ENCODE peak calls at places on chromosome 9, in seven cellular contexts. J is left ventricle myocardium inferior; S is HFFc6; Q is epithelial cell of esophagus; W is lower leg skin; H is CD8-positive, alpha-beta T cell; F is neural crest cell. R is an unnamed sample.

GRCh38 chr9:128788445-128788844 is 1.4 kb downstream of the TBC1D13 start:
- DNase-seq in J (no peak), S (no peak), Q (no peak), W (no peak), H (no peak), F (no peak), R (no peak)

GRCh38 chr9:35726876-35727438 is 5.0 kb downstream of the TLN1 start:
- DNase-seq in J (no peak), S (peak), Q (peak), W (no peak), H (peak), F (no peak), R (no peak)

GRCh38 chr9:96618209-96619108 is 1.2 kb downstream of the CDC14B start:
- DNase-seq in J (peak), S (peak), Q (peak), W (peak), H (no peak), F (no peak), R (no peak)

GRCh38 chr9:135976944-135977343 is 15.8 kb upstream of the UBAC1 start:
- DNase-seq in J (no peak), S (no peak), Q (no peak), W (no peak), H (no peak), F (no peak), R (no peak)

GRCh38 chr9:112327718-112328450 is 5.5 kb downstream of the PTBP3 start:
- DNase-seq in J (no peak), S (no peak), Q (peak), W (no peak), H (no peak), F (no peak), R (no peak)

GRCh38 chr9:99635032-99635431 is 186.7 kb upstream of the NR4A3 start:
- DNase-seq in J (no peak), S (no peak), Q (no peak), W (no peak), H (no peak), F (no peak), R (no peak)

GRCh38 chr9:114099523-114100270 is 605 bp upstream of the KIF12 start:
- DNase-seq in J (no peak), S (no peak), Q (no peak), W (no peak), H (no peak), F (no peak), R (no peak)

GRCh38 chr9:4850611-4851010 is 57.9 kb downstream of the RCL1 start:
- DNase-seq in J (no peak), S (no peak), Q (no peak), W (peak), H (no peak), F (no peak), R (no peak)

GRCh38 chr9:88804289-88804596 is 187.0 kb upstream of the S1PR3 start:
- DNase-seq in J (no peak), S (peak), Q (peak), W (no peak), H (no peak), F (no peak), R (peak)

GRCh38 chr9:5269249-5269715 is 35.2 kb downstream of the RLN2 start:
- DNase-seq in J (no peak), S (peak), Q (peak), W (no peak), H (no peak), F (no peak), R (peak)

GRCh38 chr9:12972608-12973589 is 198.1 kb downstream of the LURAP1L start:
- DNase-seq in J (peak), S (no peak), Q (no peak), W (no peak), H (no peak), F (no peak), R (no peak)

GRCh38 chr9:136228107-136228875 is 17.3 kb downstream of the QSOX2 start:
- DNase-seq in J (no peak), S (peak), Q (peak), W (no peak), H (no peak), F (no peak), R (peak)

GRCh38 chr9:71680189-71680983 is 87.9 kb downstream of the CEMIP2 start:
- DNase-seq in J (no peak), S (peak), Q (peak), W (no peak), H (no peak), F (no peak), R (peak)

GRCh38 chr9:131976157-131976740 is 103.4 kb downstream of the MED27 start:
- DNase-seq in J (no peak), S (no peak), Q (no peak), W (no peak), H (no peak), F (no peak), R (no peak)

GRCh38 chr9:136376457-136376856 is 3.0 kb upstream of the CARD9 start:
- DNase-seq in J (no peak), S (no peak), Q (no peak), W (no peak), H (no peak), F (no peak), R (no peak)

GRCh38 chr9:136694163-136694864 is 7.1 kb upstream of the AGPAT2 start:
- DNase-seq in J (peak), S (no peak), Q (peak), W (no peak), H (no peak), F (peak), R (no peak)

GRCh38 chr9:38641985-38642864 is 21.8 kb upstream of the ANKRD18A start:
- DNase-seq in J (no peak), S (peak), Q (peak), W (no peak), H (no peak), F (peak), R (no peak)

GRCh38 chr9:77815260-77815659 is 167.1 kb upstream of the GNA14 start:
- DNase-seq in J (no peak), S (no peak), Q (no peak), W (no peak), H (no peak), F (no peak), R (no peak)

GRCh38 chr9:38254151-38254550 is 138.4 kb upstream of the ALDH1B1 start:
- DNase-seq in J (no peak), S (no peak), Q (no peak), W (no peak), H (no peak), F (no peak), R (no peak)

GRCh38 chr9:77951369-77951768 is 80.2 kb downstream of the GNAQ start:
- DNase-seq in J (no peak), S (no peak), Q (no peak), W (no peak), H (no peak), F (no peak), R (no peak)

GRCh38 chr9:114083693-114084092 is 5.6 kb upstream of the AMBP start:
- DNase-seq in J (no peak), S (no peak), Q (no peak), W (no peak), H (no peak), F (no peak), R (no peak)

GRCh38 chr9:72041775-72042194 is 18.6 kb downstream of the C9orf57 start:
- DNase-seq in J (peak), S (peak), Q (peak), W (peak), H (no peak), F (no peak), R (peak)

GRCh38 chr9:95515272-95516113 is 1.3 kb downstream of the PTCH1 start:
- DNase-seq in J (no peak), S (no peak), Q (no peak), W (no peak), H (peak), F (peak), R (no peak)

GRCh38 chr9:118364266-118365075 is 660.3 kb downstream of the TLR4 start:
- DNase-seq in J (no peak), S (no peak), Q (no peak), W (no peak), H (no peak), F (no peak), R (no peak)

GRCh38 chr9:132002827-132003704 is 76.6 kb downstream of the MED27 start:
- DNase-seq in J (no peak), S (no peak), Q (peak), W (no peak), H (no peak), F (no peak), R (peak)

GRCh38 chr9:116774421-116774820 is 87.3 kb downstream of the TRIM32 start:
- DNase-seq in J (no peak), S (no peak), Q (no peak), W (no peak), H (no peak), F (no peak), R (no peak)

DNA sequence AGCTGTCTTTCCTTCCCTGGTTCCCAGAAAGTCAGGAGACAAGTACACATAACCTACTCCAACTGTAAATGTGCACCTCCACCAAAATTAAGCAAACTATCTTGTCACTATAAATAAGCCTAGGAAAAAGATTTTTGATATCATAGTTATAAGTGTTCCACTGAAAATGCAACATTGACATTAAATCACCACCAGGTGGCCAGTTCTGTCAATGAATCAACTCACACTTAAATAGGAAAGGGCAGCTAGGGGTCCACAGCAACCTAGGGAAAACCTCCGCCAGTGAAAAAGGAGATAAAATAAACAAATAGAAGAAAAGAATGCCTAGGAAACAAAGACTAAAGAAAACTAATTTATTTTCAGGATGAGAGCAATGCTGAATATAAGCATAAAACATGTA is 243.0 kb upstream of the PTPRD start:
- DNase-seq in J (no peak), S (no peak), Q (peak), W (no peak), H (no peak), F (no peak), R (no peak)
- TF ChIP-seq CTCF in J (no peak), S (peak), Q (peak), W (no peak), H (no peak), F (peak), R (peak)

GRCh38 chr9:134168731-134169130 is 4.4 kb upstream of the RNU6ATAC start:
- DNase-seq in J (no peak), S (no peak), Q (no peak), W (no peak), H (no peak), F (no peak), R (no peak)
- TF ChIP-seq CTCF in J (no peak), S (peak), Q (no peak), W (no peak), H (no peak), F (peak), R (peak)

GRCh38 chr9:98132806-98133631 is 14.0 kb upstream of the TRIM14 start:
- DNase-seq in J (no peak), S (no peak), Q (no peak), W (no peak), H (no peak), F (no peak), R (no peak)
- TF ChIP-seq CTCF in J (no peak), S (no peak), Q (no peak), W (no peak), H (no peak), F (no peak), R (no peak)

DNA sequence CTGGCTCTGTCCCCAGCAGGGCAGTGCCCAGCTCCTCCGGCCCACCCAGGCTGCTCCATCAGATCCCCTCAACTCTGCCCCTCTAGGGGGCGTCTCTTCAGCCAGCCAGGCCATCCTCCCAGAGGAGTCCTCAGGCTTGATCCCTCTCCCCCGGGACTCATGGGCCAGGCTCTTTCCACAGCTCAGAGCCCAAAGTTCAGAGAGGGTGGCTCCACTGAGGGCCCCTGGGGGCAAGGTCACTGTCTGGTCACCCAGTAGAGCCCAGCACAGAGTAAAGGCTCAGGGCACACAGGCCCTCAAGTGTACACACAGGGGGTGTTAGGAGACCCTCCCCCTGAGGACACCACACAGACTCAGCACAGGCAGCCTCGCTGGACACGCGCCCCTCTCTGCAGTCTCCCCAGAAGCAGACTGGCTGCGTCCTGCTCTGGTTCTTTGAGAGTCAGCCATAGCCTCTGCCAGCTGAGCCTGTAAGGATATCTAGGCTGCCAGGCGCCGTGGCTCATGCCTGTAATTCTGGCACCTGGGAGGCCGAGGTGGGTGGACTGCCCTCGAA is 64.8 kb downstream of the PAX5 start:
- DNase-seq in J (no peak), S (no peak), Q (no peak), W (no peak), H (no peak), F (no peak), R (no peak)
- TF ChIP-seq CTCF in J (no peak), S (peak), Q (no peak), W (no peak), H (no peak), F (no peak), R (no peak)

GRCh38 chr9:110141118-110141797 is 66.7 kb downstream of the C9orf152 start:
- DNase-seq in J (no peak), S (peak), Q (peak), W (peak), H (no peak), F (no peak), R (peak)

GRCh38 chr9:110142253-110142652 is 65.7 kb downstream of the C9orf152 start:
- DNase-seq in J (no peak), S (no peak), Q (no peak), W (no peak), H (no peak), F (no peak), R (no peak)

GRCh38 chr9:110142868-110143866 is 64.8 kb downstream of the C9orf152 start:
- DNase-seq in J (no peak), S (no peak), Q (no peak), W (no peak), H (no peak), F (no peak), R (no peak)

GRCh38 chr9:110146371-110146770 is 61.6 kb downstream of the C9orf152 start:
- DNase-seq in J (no peak), S (peak), Q (no peak), W (no peak), H (no peak), F (no peak), R (no peak)

GRCh38 chr9:110143969-110144545 is 63.9 kb downstream of the C9orf152 start:
- DNase-seq in J (no peak), S (no peak), Q (no peak), W (no peak), H (no peak), F (no peak), R (no peak)
- TF ChIP-seq CTCF in J (no peak), S (no peak), Q (no peak), W (no peak), H (no peak), F (no peak), R (no peak)

GRCh38 chr9:98306384-98307145 is 51.1 kb upstream of the TBC1D2 start:
- DNase-seq in J (no peak), S (no peak), Q (peak), W (no peak), H (no peak), F (no peak), R (peak)

GRCh38 chr9:98302150-98302549 is 46.7 kb upstream of the TBC1D2 start:
- DNase-seq in J (no peak), S (no peak), Q (no peak), W (no peak), H (no peak), F (no peak), R (no peak)

GRCh38 chr9:98304381-98304780 is 48.9 kb upstream of the TBC1D2 start:
- DNase-seq in J (no peak), S (no peak), Q (no peak), W (no peak), H (no peak), F (no peak), R (no peak)

GRCh38 chr9:98302938-98303337 is 47.5 kb upstream of the TBC1D2 start:
- DNase-seq in J (no peak), S (no peak), Q (no peak), W (no peak), H (no peak), F (no peak), R (no peak)

GRCh38 chr9:98303556-98304125 is 48.2 kb upstream of the TBC1D2 start:
- DNase-seq in J (no peak), S (no peak), Q (no peak), W (no peak), H (no peak), F (peak), R (no peak)
- TF ChIP-seq CTCF in J (no peak), S (no peak), Q (no peak), W (no peak), H (no peak), F (no peak), R (no peak)